ENCODE peak calls at places on chromosomes 16 and 17, in nine cellular contexts. One of them, this sample, is unnamed.

GRCh38 chr17:63086483-63087185 is 120.6 kb downstream of the TANC2 start:
- DNase-seq in heart right ventricle: no peak
- DNase-seq in tibial artery: no peak
- DNase-seq in NAMALWA: no peak
- DNase-seq in HT-29: no peak
- DNase-seq in uterus: no peak
- DNase-seq in D341Med: no peak
- DNase-seq in GM03348: no peak
- DNase-seq in ELR: no peak
- DNase-seq in this sample: no peak

GRCh38 chr17:43443381-43443780 is 40.4 kb upstream of the DHX8 start:
- DNase-seq in heart right ventricle: no peak
- DNase-seq in tibial artery: no peak
- DNase-seq in NAMALWA: no peak
- DNase-seq in HT-29: no peak
- DNase-seq in uterus: no peak
- DNase-seq in D341Med: no peak
- DNase-seq in GM03348: no peak
- DNase-seq in ELR: no peak
- DNase-seq in this sample: no peak

GRCh38 chr16:66421891-66422290 is 5.2 kb upstream of the BEAN1 start:
- DNase-seq in heart right ventricle: no peak
- DNase-seq in tibial artery: peak
- DNase-seq in NAMALWA: no peak
- DNase-seq in HT-29: no peak
- DNase-seq in uterus: no peak
- DNase-seq in D341Med: no peak
- DNase-seq in GM03348: no peak
- DNase-seq in ELR: no peak
- DNase-seq in this sample: no peak

GRCh38 chr17:29640981-29641642 is 18.4 kb upstream of the CORO6 start:
- DNase-seq in heart right ventricle: no peak
- DNase-seq in tibial artery: no peak
- DNase-seq in NAMALWA: no peak
- DNase-seq in HT-29: no peak
- DNase-seq in uterus: no peak
- DNase-seq in D341Med: no peak
- DNase-seq in GM03348: no peak
- DNase-seq in ELR: no peak
- DNase-seq in this sample: no peak

GRCh38 chr16:78443780-78444422 is 344.4 kb downstream of the WWOX start:
- DNase-seq in heart right ventricle: no peak
- DNase-seq in tibial artery: no peak
- DNase-seq in NAMALWA: no peak
- DNase-seq in HT-29: no peak
- DNase-seq in uterus: no peak
- DNase-seq in D341Med: no peak
- DNase-seq in GM03348: no peak
- DNase-seq in ELR: no peak
- DNase-seq in this sample: no peak

GRCh38 chr16:57531635-57532220 is 4.6 kb downstream of the CCDC102A start:
- DNase-seq in heart right ventricle: no peak
- DNase-seq in tibial artery: peak
- DNase-seq in NAMALWA: no peak
- DNase-seq in HT-29: no peak
- DNase-seq in uterus: peak
- DNase-seq in D341Med: no peak
- DNase-seq in GM03348: no peak
- DNase-seq in ELR: no peak
- DNase-seq in this sample: no peak

GRCh38 chr16:22192261-22193133 is 13.6 kb upstream of the EEF2K start:
- DNase-seq in heart right ventricle: peak
- DNase-seq in tibial artery: peak
- DNase-seq in NAMALWA: peak
- DNase-seq in HT-29: peak
- DNase-seq in uterus: peak
- DNase-seq in D341Med: no peak
- DNase-seq in GM03348: peak
- DNase-seq in ELR: peak
- DNase-seq in this sample: peak

GRCh38 chr16:87350681-87351319 is 32.8 kb downstream of the FBXO31 start:
- DNase-seq in heart right ventricle: peak
- DNase-seq in tibial artery: no peak
- DNase-seq in NAMALWA: no peak
- DNase-seq in HT-29: no peak
- DNase-seq in uterus: no peak
- DNase-seq in D341Med: no peak
- DNase-seq in GM03348: peak
- DNase-seq in ELR: peak
- DNase-seq in this sample: no peak

GRCh38 chr17:50267074-50267841 is 7.0 kb upstream of the TMEM92 start:
- DNase-seq in heart right ventricle: no peak
- DNase-seq in tibial artery: peak
- DNase-seq in NAMALWA: no peak
- DNase-seq in HT-29: no peak
- DNase-seq in uterus: peak
- DNase-seq in D341Med: peak
- DNase-seq in GM03348: peak
- DNase-seq in ELR: no peak
- DNase-seq in this sample: peak

GRCh38 chr17:73637866-73638265 is 6.4 kb downstream of the SDK2 start:
- DNase-seq in heart right ventricle: no peak
- DNase-seq in tibial artery: peak
- DNase-seq in NAMALWA: no peak
- DNase-seq in HT-29: no peak
- DNase-seq in uterus: no peak
- DNase-seq in D341Med: peak
- DNase-seq in GM03348: no peak
- DNase-seq in ELR: no peak
- DNase-seq in this sample: no peak

GRCh38 chr16:68901910-68902309 is 58.6 kb downstream of the TANGO6 start:
- DNase-seq in heart right ventricle: no peak
- DNase-seq in tibial artery: no peak
- DNase-seq in NAMALWA: no peak
- DNase-seq in HT-29: no peak
- DNase-seq in uterus: no peak
- DNase-seq in D341Med: no peak
- DNase-seq in GM03348: peak
- DNase-seq in ELR: peak
- DNase-seq in this sample: peak

GRCh38 chr17:78979780-78980623 is at the start of gene LGALS3BP:
- DNase-seq in heart right ventricle: peak
- DNase-seq in tibial artery: peak
- DNase-seq in NAMALWA: no peak
- DNase-seq in HT-29: peak
- DNase-seq in uterus: peak
- DNase-seq in D341Med: no peak
- DNase-seq in GM03348: peak
- DNase-seq in ELR: peak
- DNase-seq in this sample: peak

GRCh38 chr17:44438634-44439033 is 49.2 kb upstream of the ITGA2B start:
- DNase-seq in heart right ventricle: no peak
- DNase-seq in tibial artery: no peak
- DNase-seq in NAMALWA: no peak
- DNase-seq in HT-29: no peak
- DNase-seq in uterus: no peak
- DNase-seq in D341Med: no peak
- DNase-seq in GM03348: no peak
- DNase-seq in ELR: no peak
- DNase-seq in this sample: no peak

GRCh38 chr17:38751144-38751802 is 1.3 kb upstream of the PSMB3 start:
- DNase-seq in heart right ventricle: no peak
- DNase-seq in tibial artery: no peak
- DNase-seq in NAMALWA: peak
- DNase-seq in HT-29: peak
- DNase-seq in uterus: no peak
- DNase-seq in D341Med: no peak
- DNase-seq in GM03348: peak
- DNase-seq in ELR: peak
- DNase-seq in this sample: peak

GRCh38 chr17:80773243-80773991 is 218.2 kb upstream of the CHMP6 start:
- DNase-seq in heart right ventricle: peak
- DNase-seq in tibial artery: peak
- DNase-seq in NAMALWA: peak
- DNase-seq in HT-29: no peak
- DNase-seq in uterus: no peak
- DNase-seq in D341Med: no peak
- DNase-seq in GM03348: peak
- DNase-seq in ELR: peak
- DNase-seq in this sample: peak

GRCh38 chr16:64791756-64792155 is 330.1 kb downstream of the CDH11 start:
- DNase-seq in heart right ventricle: no peak
- DNase-seq in tibial artery: no peak
- DNase-seq in NAMALWA: no peak
- DNase-seq in HT-29: no peak
- DNase-seq in uterus: no peak
- DNase-seq in D341Med: no peak
- DNase-seq in GM03348: no peak
- DNase-seq in ELR: no peak
- DNase-seq in this sample: no peak

This sample was measured in MG63.